ENCODE peak calls at places on chromosome 4, in five cellular contexts. V, T, F, I and K are unnamed samples. For H3K4me1 and H3K36me3, the result is how much of the 10 kb centered on the place peaks cover.

GRCh38 chr4:14865804-14866203 is 136.5 kb upstream of the CPEB2 start:
- DNase-seq in I (no peak), V (no peak), T (no peak), F (no peak), K (no peak)

GRCh38 chr4:26020896-26021295 is 106.9 kb downstream of the SMIM20 start:
- DNase-seq in F (no peak), I (no peak), T (no peak), V (no peak), K (no peak)

GRCh38 chr4:55609393-55609821 is 17.4 kb upstream of the PDCL2 start:
- DNase-seq in T (no peak), I (no peak), V (no peak), F (no peak), K (no peak)

GRCh38 chr4:124940387-124940786 is 227.9 kb upstream of the ANKRD50 start:
- DNase-seq in V (no peak), I (peak), T (no peak), F (no peak), K (no peak)

GRCh38 chr4:155614111-155614762 is 52.4 kb upstream of the GUCY1A1 start:
- DNase-seq in F (no peak), I (no peak), T (no peak), V (no peak), K (no peak)

GRCh38 chr4:53208749-53209148 is 157.1 kb downstream of the SCFD2 start:
- DNase-seq in T (no peak), F (no peak), I (no peak), V (no peak), K (no peak)

GRCh38 chr4:123585111-123585510 is 188.5 kb downstream of the SPRY1 start:
- DNase-seq in T (no peak), V (no peak), F (no peak), I (no peak), K (no peak)

GRCh38 chr4:6282247-6282646 is 12.6 kb downstream of the WFS1 start:
- DNase-seq in V (no peak), I (no peak), F (no peak), T (no peak), K (no peak)

GRCh38 chr4:4338632-4339031 is 48.3 kb upstream of the NSG1 start:
- DNase-seq in T (no peak), I (no peak), F (no peak), V (no peak), K (no peak)

GRCh38 chr4:169179609-169180526 is 90.9 kb downstream of the SH3RF1 start:
- DNase-seq in F (no peak), V (peak), I (no peak), T (no peak), K (no peak)

GRCh38 chr4:120915311-120915710 is 7.2 kb downstream of the PRDM5 start:
- DNase-seq in V (no peak), F (no peak), I (no peak), T (no peak), K (no peak)

GRCh38 chr4:76634239-76634638 is 199.2 kb downstream of the SHROOM3 start:
- DNase-seq in F (no peak), I (no peak), T (no peak), V (no peak), K (no peak)

GRCh38 chr4:107835409-107835808 is 10.7 kb downstream of the SGMS2 start:
- DNase-seq in I (no peak), V (no peak), F (no peak), T (no peak), K (no peak)

GRCh38 chr4:116357758-116358157 is 727.6 kb downstream of the TRAM1L1 start:
- DNase-seq in T (no peak), I (no peak), V (peak), F (no peak), K (no peak)

GRCh38 chr4:61461956-61462355 is 261.8 kb downstream of the ADGRL3 start:
- DNase-seq in I (no peak), V (no peak), F (no peak), T (no peak), K (no peak)
- H3K4me3 ChIP-seq in I (no peak), V (no peak), F (no peak), T (no peak), K (no peak)

GRCh38 chr4:85474818-85475630 is at the start of gene ARHGAP24:
- DNase-seq in V (peak), I (peak), T (no peak), F (peak), K (peak)
- H3K4me1 ChIP-seq in V (under half), I (under half), T (under half), F (under half), K (under half)

GRCh38 chr4:1939664-1940509 is 68.7 kb downstream of the NSD2 start:
- DNase-seq in T (no peak), V (no peak), I (no peak), F (no peak), K (no peak)

GRCh38 chr4:1938027-1938426 is 66.8 kb downstream of the NSD2 start:
- DNase-seq in F (no peak), T (no peak), V (no peak), I (no peak), K (no peak)

GRCh38 chr4:1940566-1940965 is 68.2 kb downstream of the NELFA start:
- DNase-seq in F (no peak), I (no peak), T (no peak), V (no peak), K (no peak)

GRCh38 chr4:1933700-1934099 is 62.5 kb downstream of the NSD2 start:
- DNase-seq in T (no peak), F (no peak), V (no peak), I (no peak), K (no peak)

DNA sequence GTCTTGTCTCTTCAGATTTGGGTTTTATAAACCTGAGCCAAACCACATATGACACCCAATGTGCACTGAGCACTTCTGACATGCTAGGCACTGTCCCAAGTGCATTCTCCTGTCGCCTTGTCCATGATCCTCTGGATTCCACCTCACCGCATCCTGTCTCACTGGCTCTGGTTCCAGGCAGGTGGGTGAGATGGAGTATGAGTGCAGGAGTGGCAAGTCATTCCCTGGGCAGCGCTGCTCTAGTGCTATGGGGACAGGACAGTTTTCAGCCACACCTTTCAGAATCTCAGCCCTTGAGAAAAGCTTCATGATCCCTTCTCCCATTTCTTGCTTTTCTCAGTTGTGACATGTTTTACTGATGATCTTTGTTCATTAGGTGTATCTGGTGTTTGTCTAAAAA is 66.4 kb downstream of the NSD2 start:
- DNase-seq in V (no peak), I (no peak), F (no peak), T (no peak), K (no peak)
- H3K36me3 ChIP-seq in V (under half), I (under half), F (under half), T (under half), K (under half)

DNA sequence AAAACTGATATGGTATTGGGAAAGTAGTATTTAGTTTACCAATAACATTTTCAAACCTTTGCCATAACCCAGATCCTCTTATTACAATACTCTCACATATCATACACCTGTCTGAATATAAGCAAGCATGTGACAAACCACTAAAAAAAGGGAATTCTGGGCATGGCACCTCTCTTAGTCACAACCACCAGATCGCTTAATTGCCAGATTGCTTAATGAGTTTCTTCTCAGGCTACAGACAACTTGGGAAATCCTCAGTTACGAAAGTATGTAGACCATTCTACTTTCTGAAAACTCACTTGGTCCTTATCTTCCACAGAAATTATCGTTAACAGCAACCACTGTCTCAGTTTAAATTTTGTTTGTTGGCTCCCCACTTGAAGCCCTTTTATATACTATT is 2.1 kb downstream of the NAF1 start:
- DNase-seq in T (no peak), V (no peak), F (no peak), I (no peak), K (no peak)
- H3K4me3 ChIP-seq in T (no peak), V (peak), F (peak), I (no peak), K (peak)

GRCh38 chr4:190018201-190018920 is 8.7 kb downstream of the FRG2 start:
- DNase-seq in I (no peak), V (no peak), F (peak), T (no peak), K (no peak)

GRCh38 chr4:190015538-190016368 is 11.3 kb downstream of the FRG2 start:
- DNase-seq in I (no peak), F (no peak), V (no peak), T (no peak), K (no peak)

GRCh38 chr4:190014771-190015537 is 12.1 kb downstream of the FRG2 start:
- DNase-seq in T (no peak), F (peak), V (no peak), I (no peak), K (no peak)

GRCh38 chr4:190017357-190018200 is 9.5 kb downstream of the FRG2 start:
- DNase-seq in V (no peak), T (no peak), I (no peak), F (peak), K (no peak)

GRCh38 chr4:190016369-190017289 is 10.4 kb downstream of the FRG2 start:
- DNase-seq in V (no peak), I (no peak), F (peak), T (no peak), K (no peak)
- H3K4me1 ChIP-seq in V (under half), I (under half), F (under half), T (under half), K (under half)

GRCh38 chr4:128863314-128864075 is 54.0 kb downstream of the JADE1 start:
- DNase-seq in V (peak), T (peak), I (peak), F (peak), K (peak)
- H3K36me3 ChIP-seq in V (under half), T (under half), I (under half), F (under half), K (under half)

GRCh38 chr4:8475751-8476575 is 35.4 kb downstream of the TRMT44 start:
- DNase-seq in V (no peak), F (peak), I (no peak), T (no peak), K (no peak)
- H3K4me3 ChIP-seq in V (no peak), F (no peak), I (no peak), T (no peak), K (no peak)